ENCODE peak calls at places on chromosomes 2 and 18, in ten cellular contexts. N is GM23248, D is IMR-90, M is heart left ventricle, W is fibroblast of lung, C is lung, J is tibial artery, E is mucosa of descending colon, Q is SJSA1, O is tibial nerve. P is an unnamed sample.

GRCh38 chr2:82837588-82838304 is 1621.3 kb downstream of the SUCLG1 start:
- DNase-seq in O (no peak), D (peak; percentile 70), C (no peak), N (peak; percentile 30), J (no peak), Q (peak; percentile 84), W (peak; percentile 95), E (no peak), M (no peak), P (no peak)

GRCh38 chr2:182504903-182505302 is 78.1 kb upstream of the PDE1A start:
- DNase-seq in N (peak; percentile 88), C (no peak), M (peak; percentile 29), D (peak; percentile 91), Q (no peak), E (no peak), J (no peak), W (peak; percentile 83), O (no peak), P (no peak)

GRCh38 chr18:23406271-23406787 is 46.8 kb upstream of the RIOK3 start:
- DNase-seq in D (peak; percentile 40), M (no peak), E (no peak), Q (no peak), W (peak; percentile 61), J (no peak), N (peak; percentile 58), C (no peak), O (no peak), P (no peak)

GRCh38 chr2:85545780-85546240 is 6.8 kb downstream of the MAT2A start:
- DNase-seq in W (peak; percentile 27), E (no peak), J (no peak), Q (no peak), N (no peak), D (no peak), O (no peak), C (no peak), M (no peak), P (no peak)

GRCh38 chr2:232873909-232874641 is 4.0 kb downstream of the SNORC start:
- DNase-seq in E (peak; percentile 97), N (no peak), O (peak; percentile 7), C (no peak), W (no peak), M (no peak), J (no peak), Q (no peak), D (no peak), P (no peak)

GRCh38 chr2:184879671-184880070 is 281.3 kb downstream of the ZNF804A start:
- DNase-seq in D (no peak), W (no peak), E (no peak), J (no peak), Q (peak; percentile 47), M (no peak), N (peak; percentile 7), C (no peak), O (no peak), P (no peak)

GRCh38 chr18:50143891-50144290 is 51.1 kb downstream of the MYO5B start:
- DNase-seq in W (no peak), D (no peak), Q (no peak), E (no peak), M (no peak), J (no peak), O (no peak), C (no peak), N (no peak), P (no peak)

GRCh38 chr2:239600650-239601049 is 199.8 kb upstream of the HDAC4 start:
- DNase-seq in D (no peak), C (no peak), M (peak; percentile 9), Q (no peak), N (no peak), J (peak; percentile 45), E (no peak), O (no peak), W (no peak), P (no peak)

GRCh38 chr18:31694297-31694696 is 9.9 kb upstream of the B4GALT6 start:
- DNase-seq in O (no peak), N (no peak), W (no peak), E (no peak), D (no peak), C (no peak), M (no peak), J (no peak), Q (no peak), P (no peak)

GRCh38 chr2:9896216-9896615 is 52.9 kb downstream of the TAF1B start:
- DNase-seq in E (no peak), C (no peak), M (no peak), N (no peak), W (no peak), J (no peak), Q (no peak), D (no peak), O (no peak), P (no peak)

GRCh38 chr2:172436889-172437288 is 9.5 kb downstream of the ITGA6 start:
- DNase-seq in C (no peak), N (no peak), Q (no peak), E (no peak), O (no peak), W (no peak), D (no peak), J (no peak), M (no peak), P (no peak)

GRCh38 chr2:383173-383572 is 95.3 kb upstream of the ALKAL2 start:
- DNase-seq in N (no peak), D (no peak), M (no peak), J (no peak), E (no peak), Q (no peak), C (peak; percentile 20), W (no peak), O (no peak), P (no peak)

GRCh38 chr2:209526541-209526940 is 102.7 kb downstream of the MAP2 start:
- DNase-seq in C (no peak), Q (peak; percentile 56), N (peak; percentile 11), O (no peak), E (no peak), D (peak; percentile 7), J (no peak), W (peak; percentile 36), M (no peak), P (no peak)

GRCh38 chr18:5709476-5710095 is 165.8 kb upstream of the EPB41L3 start:
- DNase-seq in J (no peak), C (no peak), O (no peak), E (no peak), M (no peak), N (no peak), Q (no peak), D (no peak), W (no peak), P (no peak)

GRCh38 chr18:49178736-49179135 is 228.0 kb upstream of the SMAD7 start:
- DNase-seq in C (no peak), O (no peak), Q (peak; percentile 45), D (peak; percentile 23), W (peak; percentile 38), N (peak; percentile 58), M (peak; percentile 27), E (peak; percentile 72), J (no peak), P (no peak)

DNA sequence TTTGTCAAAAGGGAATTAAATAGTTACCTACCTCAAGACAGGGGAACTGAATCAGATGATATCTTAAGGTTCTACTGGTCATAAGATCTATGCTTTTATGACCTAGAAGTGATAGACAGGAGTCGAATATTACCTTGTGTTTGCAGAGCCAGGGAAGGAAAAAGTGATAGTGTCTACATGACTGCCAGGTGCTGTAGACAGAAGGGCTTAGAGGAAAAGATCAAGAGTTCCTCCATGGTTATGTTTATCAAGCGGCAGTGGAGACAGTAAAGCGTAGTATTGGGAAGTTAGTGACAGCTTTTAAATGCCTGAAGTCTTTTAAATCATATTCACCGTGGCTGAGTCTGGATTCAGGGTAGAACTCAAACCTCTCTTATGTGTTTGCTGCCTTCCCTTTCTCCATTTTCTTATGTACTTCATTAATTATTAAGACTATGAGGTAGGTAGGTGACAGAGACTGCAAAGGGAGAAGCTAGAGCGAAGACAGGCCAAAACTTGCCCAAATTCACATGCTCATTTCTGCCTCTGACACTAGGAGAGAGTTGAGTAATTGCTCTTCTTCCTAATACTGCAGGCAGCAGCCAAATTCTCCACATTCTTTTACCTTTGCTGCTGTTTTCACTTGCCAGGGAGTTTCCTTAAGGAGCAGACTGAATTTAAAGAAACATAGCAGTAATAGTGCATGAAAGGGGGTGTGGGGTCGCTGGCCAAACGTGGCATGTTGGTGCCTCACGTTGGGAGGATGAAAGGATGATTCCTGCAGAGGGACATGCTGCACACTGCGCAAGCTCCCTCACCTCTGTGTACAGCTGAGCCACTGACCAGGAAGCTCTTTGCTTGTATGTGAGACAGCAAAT is 12.1 kb downstream of the CRIM1 start:
- DNase-seq in O (no peak), Q (peak; percentile 41), W (no peak), C (no peak), M (no peak), E (no peak), N (peak; percentile 30), D (no peak), J (no peak), P (no peak)
- H3K4me1 ChIP-seq in O (peaks cover 47% of the 10 kb centered on the region), Q (peaks cover 86% of the 10 kb centered on the region), W (peaks cover 55% of the 10 kb centered on the region), C (peaks cover 12% of the 10 kb centered on the region), M (peaks cover 59% of the 10 kb centered on the region), E (peaks cover 30% of the 10 kb centered on the region), N (peaks cover 98% of the 10 kb centered on the region), D (peaks cover 47% of the 10 kb centered on the region), J (no peaks in the 10 kb centered on the region), P (peaks cover 96% of the 10 kb centered on the region)

DNA sequence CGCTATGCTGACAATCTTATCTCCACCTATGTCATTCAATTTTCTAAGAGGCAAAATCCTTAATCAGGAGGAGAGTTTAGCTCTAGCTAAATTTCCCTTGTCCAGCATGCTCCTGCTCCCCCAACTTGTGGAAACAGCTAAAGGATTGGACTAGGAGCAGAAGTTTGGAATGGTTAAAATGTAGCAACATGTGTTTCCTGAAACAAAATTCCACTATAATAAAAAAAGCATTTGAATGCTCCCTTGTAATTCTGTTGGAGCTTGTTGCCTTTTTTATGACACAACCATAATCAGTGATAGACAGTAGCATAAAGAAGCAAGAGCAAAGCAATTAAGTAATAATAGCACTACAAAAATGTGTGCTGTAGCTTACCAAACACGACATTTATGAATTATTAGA is 6.9 kb downstream of the ACTR3 start:
- DNase-seq in E (no peak), N (peak; percentile 35), O (no peak), J (no peak), W (no peak), C (no peak), M (no peak), Q (no peak), D (peak; percentile 19), P (no peak)
- H3K4me1 ChIP-seq in E (peaks cover 69% of the 10 kb centered on the region), N (peaks cover 91% of the 10 kb centered on the region), O (peaks cover 57% of the 10 kb centered on the region), J (no peaks in the 10 kb centered on the region), W (peaks cover 13% of the 10 kb centered on the region), C (peaks cover 2% of the 10 kb centered on the region), M (peaks cover 21% of the 10 kb centered on the region), Q (peaks cover 45% of the 10 kb centered on the region), D (peaks cover 21% of the 10 kb centered on the region), P (peaks cover 87% of the 10 kb centered on the region)

DNA sequence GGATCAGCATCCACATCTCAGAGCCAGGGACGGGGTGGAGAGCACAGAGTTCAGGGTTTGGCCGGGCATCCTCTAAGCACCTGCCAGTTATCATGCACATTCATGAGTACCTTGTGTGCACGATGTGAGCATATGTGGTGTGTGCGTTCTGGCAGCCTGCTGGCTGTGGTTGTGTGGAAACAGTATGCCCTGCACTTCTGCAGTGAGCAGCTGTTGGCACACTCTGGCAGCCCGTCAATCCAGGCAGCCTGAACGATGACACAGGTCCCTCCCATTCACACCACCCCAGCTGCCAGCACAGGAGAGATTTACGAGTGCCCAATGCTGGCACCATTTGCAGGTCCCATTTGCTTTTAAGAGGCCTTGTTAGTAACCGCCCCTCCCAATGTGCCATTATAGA is 74.2 kb downstream of the CD8B2 start:
- DNase-seq in D (no peak), O (no peak), C (no peak), E (no peak), M (no peak), N (no peak), W (no peak), J (peak; percentile 78), Q (no peak), P (peak; percentile 46)
- H3K4me1 ChIP-seq in D (no peaks in the 10 kb centered on the region), O (no peaks in the 10 kb centered on the region), C (peaks cover 4% of the 10 kb centered on the region), E (no peaks in the 10 kb centered on the region), M (no peaks in the 10 kb centered on the region), N (no peaks in the 10 kb centered on the region), W (no peaks in the 10 kb centered on the region), J (no peaks in the 10 kb centered on the region), Q (no peaks in the 10 kb centered on the region), P (peaks cover 6% of the 10 kb centered on the region)

GRCh38 chr2:39138837-39139211 is 18.0 kb upstream of the SOS1 start:
- DNase-seq in J (no peak), C (no peak), Q (no peak), O (no peak), W (no peak), M (no peak), D (no peak), N (no peak), E (no peak), P (no peak)
- H3K4me1 ChIP-seq in J (no peaks in the 10 kb centered on the region), C (no peaks in the 10 kb centered on the region), Q (no peaks in the 10 kb centered on the region), O (no peaks in the 10 kb centered on the region), W (no peaks in the 10 kb centered on the region), M (no peaks in the 10 kb centered on the region), D (no peaks in the 10 kb centered on the region), N (peaks cover 7% of the 10 kb centered on the region), E (no peaks in the 10 kb centered on the region), P (peaks cover 31% of the 10 kb centered on the region)